ENCODE peak calls at places on chromosomes 2 and 18, in four cellular contexts. One of them, this sample, is unnamed.

GRCh38 chr2:106885326-106885725 is 641 bp downstream of the ST6GAL2 start:
- DNase-seq in IMR-90: no peak
- DNase-seq in H1: no peak
- DNase-seq in H9: no peak
- DNase-seq in this sample: peak

GRCh38 chr2:60533114-60534033 is 20.1 kb downstream of the BCL11A start:
- DNase-seq in IMR-90: peak
- DNase-seq in H1: no peak
- DNase-seq in H9: no peak
- DNase-seq in this sample: no peak

GRCh38 chr2:181894381-181894780 is 2.9 kb downstream of the ITPRID2 start:
- DNase-seq in IMR-90: no peak
- DNase-seq in H1: no peak
- DNase-seq in H9: no peak
- DNase-seq in this sample: no peak

GRCh38 chr2:161947394-161947793 is 126.6 kb downstream of the DPP4 start:
- DNase-seq in IMR-90: no peak
- DNase-seq in H1: no peak
- DNase-seq in H9: no peak
- DNase-seq in this sample: no peak

GRCh38 chr2:30422437-30422805 is 24.6 kb upstream of the LCLAT1 start:
- DNase-seq in IMR-90: peak
- DNase-seq in H1: no peak
- DNase-seq in H9: no peak
- DNase-seq in this sample: peak

GRCh38 chr2:30237346-30238142 is 6.2 kb downstream of the LBH start:
- DNase-seq in IMR-90: no peak
- DNase-seq in H1: no peak
- DNase-seq in H9: peak
- DNase-seq in this sample: no peak

GRCh38 chr2:151363709-151364108 is 6.3 kb downstream of the TNFAIP6 start:
- DNase-seq in IMR-90: no peak
- DNase-seq in H1: no peak
- DNase-seq in H9: no peak
- DNase-seq in this sample: no peak

GRCh38 chr2:40734797-40735196 is 282.9 kb upstream of the SLC8A1 start:
- DNase-seq in IMR-90: peak
- DNase-seq in H1: no peak
- DNase-seq in H9: no peak
- DNase-seq in this sample: no peak

GRCh38 chr2:27931361-27931937 is 40.9 kb downstream of the BABAM2 start:
- DNase-seq in IMR-90: no peak
- DNase-seq in H1: no peak
- DNase-seq in H9: no peak
- DNase-seq in this sample: no peak

GRCh38 chr2:129248183-129248582 is 731.3 kb upstream of the RAB6C start:
- DNase-seq in IMR-90: no peak
- DNase-seq in H1: no peak
- DNase-seq in H9: no peak
- DNase-seq in this sample: no peak

GRCh38 chr2:129812071-129812470 is 167.4 kb upstream of the RAB6C start:
- DNase-seq in IMR-90: no peak
- DNase-seq in H1: no peak
- DNase-seq in H9: no peak
- DNase-seq in this sample: no peak

GRCh38 chr2:239259603-239260298 is 141.1 kb downstream of the HDAC4 start:
- DNase-seq in IMR-90: no peak
- DNase-seq in H1: no peak
- DNase-seq in H9: peak
- DNase-seq in this sample: no peak

GRCh38 chr2:207166349-207167128 is 791 bp upstream of the KLF7 start:
- DNase-seq in IMR-90: peak
- DNase-seq in H1: peak
- DNase-seq in H9: peak
- DNase-seq in this sample: peak

GRCh38 chr2:73109796-73110540 is 2.8 kb downstream of the RAB11FIP5 start:
- DNase-seq in IMR-90: no peak
- DNase-seq in H1: no peak
- DNase-seq in H9: no peak
- DNase-seq in this sample: no peak

GRCh38 chr2:120397362-120397811 is 51.5 kb downstream of the INHBB start:
- DNase-seq in IMR-90: no peak
- DNase-seq in H1: peak
- DNase-seq in H9: no peak
- DNase-seq in this sample: no peak

GRCh38 chr2:188979119-188979729 is 5.1 kb downstream of the COL3A1 start:
- DNase-seq in IMR-90: peak
- DNase-seq in H1: no peak
- DNase-seq in H9: no peak
- DNase-seq in this sample: no peak

GRCh38 chr18:9714832-9715343 is 6.8 kb downstream of the RAB31 start:
- DNase-seq in IMR-90: no peak
- DNase-seq in H1: no peak
- DNase-seq in H9: no peak
- DNase-seq in this sample: no peak

GRCh38 chr2:18319987-18320386 is 240.5 kb downstream of the RDH14 start:
- DNase-seq in IMR-90: peak
- DNase-seq in H1: no peak
- DNase-seq in H9: no peak
- DNase-seq in this sample: no peak

GRCh38 chr2:74575320-74575719 is 20.8 kb downstream of the DOK1 start:
- DNase-seq in IMR-90: no peak
- DNase-seq in H1: no peak
- DNase-seq in H9: no peak
- DNase-seq in this sample: no peak

GRCh38 chr2:127859712-127860085 is 1.7 kb upstream of the POLR2D start:
- DNase-seq in IMR-90: no peak
- DNase-seq in H1: peak
- DNase-seq in H9: peak
- DNase-seq in this sample: peak

GRCh38 chr2:72115361-72116080 is 32.1 kb downstream of the CYP26B1 start:
- DNase-seq in IMR-90: peak
- DNase-seq in H1: no peak
- DNase-seq in H9: peak
- DNase-seq in this sample: peak

GRCh38 chr2:134144081-134144596 is 109.7 kb upstream of the MGAT5 start:
- DNase-seq in IMR-90: no peak
- DNase-seq in H1: no peak
- DNase-seq in H9: no peak
- DNase-seq in this sample: peak

GRCh38 chr2:134144651-134145050 is 109.2 kb upstream of the MGAT5 start:
- DNase-seq in IMR-90: no peak
- DNase-seq in H1: no peak
- DNase-seq in H9: no peak
- DNase-seq in this sample: peak

GRCh38 chr2:134146620-134147019 is 107.3 kb upstream of the MGAT5 start:
- DNase-seq in IMR-90: peak
- DNase-seq in H1: no peak
- DNase-seq in H9: peak
- DNase-seq in this sample: peak

GRCh38 chr2:134146161-134146560 is 107.7 kb upstream of the MGAT5 start:
- DNase-seq in IMR-90: no peak
- DNase-seq in H1: no peak
- DNase-seq in H9: no peak
- DNase-seq in this sample: no peak

DNA sequence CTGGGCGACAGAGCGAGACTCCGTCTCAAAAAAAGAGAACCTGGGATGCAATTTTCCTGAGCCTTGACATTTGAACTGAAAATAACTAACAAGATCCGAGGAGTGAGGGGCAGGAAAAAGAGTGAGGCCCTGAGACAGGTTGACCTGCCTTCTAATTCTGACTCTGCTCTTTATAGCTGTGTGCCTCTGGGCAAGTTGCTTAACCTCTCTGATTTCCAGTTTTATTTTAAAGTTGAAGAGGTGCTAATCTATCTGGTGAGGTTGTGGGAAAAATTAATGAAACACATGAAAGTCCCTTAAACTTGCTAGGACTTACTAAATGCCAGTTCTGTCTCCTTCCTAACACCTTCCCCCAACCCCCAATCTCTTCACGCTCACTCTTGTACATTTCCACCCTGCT is 108.4 kb upstream of the MGAT5 start:
- DNase-seq in IMR-90: no peak
- DNase-seq in H1: no peak
- DNase-seq in H9: no peak
- DNase-seq in this sample: no peak
- H4K5ac ChIP-seq in IMR-90: no peak
- H4K5ac ChIP-seq in H1: no peak
- H4K5ac ChIP-seq in H9: no peak
- H4K5ac ChIP-seq in this sample: no peak

DNA sequence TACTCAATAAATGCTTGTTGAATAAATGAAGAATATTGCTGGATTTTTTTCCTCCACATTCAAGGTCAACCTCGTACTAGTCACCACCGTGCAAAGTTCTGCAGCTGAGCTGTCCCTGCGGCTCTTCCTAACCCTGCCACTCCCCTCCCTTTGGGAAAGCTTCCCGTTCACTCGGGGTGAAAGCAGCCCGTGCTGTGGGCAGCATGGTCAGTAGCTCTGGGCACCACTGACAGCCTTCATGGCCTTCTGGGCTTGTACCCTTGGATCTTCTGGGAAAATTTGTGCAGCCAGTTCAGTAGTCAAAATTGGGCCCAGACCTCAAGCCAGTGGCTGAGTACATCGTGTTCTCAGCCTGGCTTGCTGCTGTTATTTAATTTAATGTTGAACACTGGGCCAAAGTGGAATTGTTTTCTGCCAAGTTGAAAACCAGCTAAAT is 469.2 kb upstream of the RAB12 start:
- DNase-seq in IMR-90: no peak
- DNase-seq in H1: no peak
- DNase-seq in H9: no peak
- DNase-seq in this sample: no peak
- H4K5ac ChIP-seq in IMR-90: no peak
- H4K5ac ChIP-seq in H1: no peak
- H4K5ac ChIP-seq in H9: no peak
- H4K5ac ChIP-seq in this sample: no peak

DNA sequence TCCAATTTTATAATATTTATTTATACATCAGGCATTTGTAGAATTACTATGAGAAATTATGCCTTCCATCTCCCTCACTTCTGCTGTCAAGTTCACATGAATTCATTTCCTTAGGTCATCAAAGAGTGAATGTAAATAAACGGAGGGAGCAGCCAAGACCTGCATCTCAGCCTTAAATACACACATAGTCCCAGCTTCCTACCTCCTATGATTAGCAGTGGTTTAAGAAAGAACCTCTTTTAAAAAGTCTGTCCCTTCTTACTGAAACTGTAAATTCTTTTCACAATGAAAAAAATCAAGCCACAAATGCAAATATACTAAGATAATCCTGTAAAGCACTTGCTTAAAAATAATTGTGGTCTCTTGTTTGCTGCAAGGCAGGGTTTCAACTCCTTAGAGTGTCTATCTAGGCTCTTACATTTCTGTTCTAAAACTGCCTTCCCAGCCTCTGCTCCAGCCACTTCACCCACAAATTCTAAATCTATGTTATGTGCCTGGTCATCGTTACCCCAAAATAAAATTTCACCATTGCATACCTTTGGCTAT is 532.7 kb upstream of the FSHR start:
- DNase-seq in IMR-90: no peak
- DNase-seq in H1: no peak
- DNase-seq in H9: no peak
- DNase-seq in this sample: no peak
- H4K5ac ChIP-seq in IMR-90: no peak
- H4K5ac ChIP-seq in H1: no peak
- H4K5ac ChIP-seq in H9: no peak
- H4K5ac ChIP-seq in this sample: no peak

GRCh38 chr2:171778515-171778914 is 91.2 kb downstream of the DYNC1I2 start:
- DNase-seq in IMR-90: no peak
- DNase-seq in H1: no peak
- DNase-seq in H9: no peak
- DNase-seq in this sample: no peak
- H4K5ac ChIP-seq in IMR-90: no peak
- H4K5ac ChIP-seq in H1: no peak
- H4K5ac ChIP-seq in H9: no peak
- H4K5ac ChIP-seq in this sample: no peak

GRCh38 chr2:38655441-38655840 is 10.5 kb upstream of the GALM start:
- DNase-seq in IMR-90: no peak
- DNase-seq in H1: no peak
- DNase-seq in H9: no peak
- DNase-seq in this sample: no peak

GRCh38 chr2:38652431-38653273 is 13.3 kb upstream of the GALM start:
- DNase-seq in IMR-90: no peak
- DNase-seq in H1: no peak
- DNase-seq in H9: no peak
- DNase-seq in this sample: peak

GRCh38 chr2:38653715-38654494 is 12.0 kb upstream of the GALM start:
- DNase-seq in IMR-90: peak
- DNase-seq in H1: no peak
- DNase-seq in H9: no peak
- DNase-seq in this sample: no peak

GRCh38 chr2:38653380-38653714 is 12.6 kb upstream of the GALM start:
- DNase-seq in IMR-90: no peak
- DNase-seq in H1: no peak
- DNase-seq in H9: no peak
- DNase-seq in this sample: no peak

DNA sequence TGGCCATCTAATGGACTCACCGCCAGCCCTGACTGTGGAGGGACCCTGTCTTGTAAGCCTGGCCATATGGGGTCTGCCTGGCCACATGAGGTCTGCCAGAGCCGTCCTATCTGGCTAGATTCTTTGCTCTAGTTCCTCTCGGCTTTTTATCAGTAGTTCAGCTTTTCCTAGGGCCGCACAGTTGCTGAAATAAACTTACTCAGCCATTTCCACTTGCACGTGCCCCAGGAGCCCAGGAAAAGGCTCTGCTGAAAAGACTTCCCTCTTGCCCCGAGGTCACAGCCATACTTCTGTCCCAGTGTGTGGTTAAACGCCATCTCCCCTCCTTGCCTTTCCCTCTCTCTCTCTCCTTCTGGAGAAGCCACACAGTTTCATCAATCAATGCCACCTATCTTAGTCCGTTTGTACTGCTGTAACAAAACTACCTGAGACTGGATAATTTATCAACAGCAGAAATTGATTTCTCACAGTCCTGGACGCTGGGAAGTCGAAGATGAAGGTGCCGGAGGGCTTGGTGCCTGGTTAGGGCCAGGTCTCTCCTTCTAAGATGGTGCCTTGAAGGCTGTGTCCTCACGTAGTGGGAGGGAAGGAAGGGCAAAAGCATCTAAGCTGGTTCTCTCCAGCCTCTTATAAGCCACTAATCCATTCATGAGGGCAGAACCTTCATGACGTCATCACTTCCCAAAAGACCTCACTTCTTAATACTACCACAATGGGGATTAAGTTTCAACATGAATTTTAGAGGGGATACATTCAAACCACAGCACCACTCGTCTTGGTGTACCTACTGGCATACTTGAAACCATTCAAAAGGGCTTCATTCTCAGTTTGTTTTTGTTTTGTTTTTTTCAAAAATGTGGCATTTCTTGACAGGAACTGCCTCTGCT is 11.2 kb upstream of the GALM start:
- DNase-seq in IMR-90: no peak
- DNase-seq in H1: no peak
- DNase-seq in H9: no peak
- DNase-seq in this sample: no peak
- H4K5ac ChIP-seq in IMR-90: no peak
- H4K5ac ChIP-seq in H1: no peak
- H4K5ac ChIP-seq in H9: no peak
- H4K5ac ChIP-seq in this sample: no peak

GRCh38 chr2:156005999-156006712 is 326.4 kb downstream of the NR4A2 start:
- DNase-seq in IMR-90: no peak
- DNase-seq in H1: no peak
- DNase-seq in H9: peak
- DNase-seq in this sample: peak
- H4K5ac ChIP-seq in IMR-90: no peak
- H4K5ac ChIP-seq in H1: no peak
- H4K5ac ChIP-seq in H9: no peak
- H4K5ac ChIP-seq in this sample: no peak

GRCh38 chr2:209694748-209695147 is 76.9 kb upstream of the UNC80 start:
- DNase-seq in IMR-90: no peak
- DNase-seq in H1: no peak
- DNase-seq in H9: no peak
- DNase-seq in this sample: no peak
- H4K5ac ChIP-seq in IMR-90: no peak
- H4K5ac ChIP-seq in H1: no peak
- H4K5ac ChIP-seq in H9: no peak
- H4K5ac ChIP-seq in this sample: no peak